ENCODE peak calls at places on chromosome 15, in eight cellular contexts. K is anterior cingulate cortex; R is stimulated activated CD8-positive, alpha-beta memory T cell treated with anti-CD3 and anti-CD28 coated beads, Interleukin-15, amount 100 ng/mL, for 24 hours; C is EH; Q is non-pigmented ciliary epithelial cell; H is breast epithelium; O is T-helper 17 cell; P is heart left ventricle. S is an unnamed sample.

GRCh38 chr15:50241684-50242450 is 23.7 kb downstream of the HDC start:
- DNase-seq in H (no peak), O (no peak), P (no peak), Q (peak), C (peak), K (no peak), R (no peak), S (no peak)

GRCh38 chr15:80595391-80595790 is 99.7 kb upstream of the ABHD17C start:
- DNase-seq in O (no peak), Q (no peak), C (peak), H (no peak), K (no peak), P (no peak), R (no peak), S (no peak)

GRCh38 chr15:59993950-59994401 is 10.1 kb upstream of the FOXB1 start:
- DNase-seq in P (no peak), Q (no peak), R (no peak), H (no peak), C (no peak), O (no peak), K (no peak), S (no peak)

GRCh38 chr15:39756806-39757522 is 25.7 kb downstream of the FSIP1 start:
- DNase-seq in R (no peak), P (no peak), Q (peak), C (peak), O (no peak), K (no peak), H (no peak), S (peak)

GRCh38 chr15:39360417-39360816 is 220.5 kb upstream of the THBS1 start:
- DNase-seq in H (no peak), P (no peak), K (no peak), Q (no peak), O (no peak), R (no peak), C (peak), S (no peak)

GRCh38 chr15:83204697-83205096 is 2.9 kb downstream of the HDGFL3 start:
- DNase-seq in P (no peak), Q (no peak), O (no peak), H (no peak), K (no peak), C (peak), R (no peak), S (no peak)

GRCh38 chr15:70390723-70391122 is 293.0 kb upstream of the TLE3 start:
- DNase-seq in Q (no peak), P (no peak), O (no peak), K (no peak), C (no peak), R (no peak), H (no peak), S (no peak)

GRCh38 chr15:70632981-70633380 is 130.4 kb downstream of the UACA start:
- DNase-seq in O (no peak), R (no peak), C (no peak), Q (no peak), P (no peak), K (no peak), H (no peak), S (no peak)

GRCh38 chr15:74725241-74725774 is at the start of gene CYP1A1:
- DNase-seq in O (no peak), R (no peak), K (no peak), H (no peak), P (peak), Q (no peak), C (peak), S (no peak)

GRCh38 chr15:74783072-74783807 is 1.4 kb downstream of the CSK start:
- DNase-seq in C (peak), P (peak), K (no peak), R (no peak), O (no peak), H (no peak), Q (no peak), S (no peak)

GRCh38 chr15:42155546-42156265 is 730 bp downstream of the PLA2G4F start:
- DNase-seq in Q (no peak), H (peak), R (no peak), O (no peak), P (no peak), C (no peak), K (no peak), S (no peak)

GRCh38 chr15:38600241-38600640 is 35.6 kb upstream of the RASGRP1 start:
- DNase-seq in Q (no peak), P (no peak), O (no peak), R (no peak), H (no peak), K (no peak), C (no peak), S (no peak)

GRCh38 chr15:84981711-84982300 is at the start of gene PDE8A:
- DNase-seq in P (peak), C (peak), O (peak), K (no peak), H (no peak), Q (no peak), R (no peak), S (no peak)

GRCh38 chr15:28994142-28994829 is 108.5 kb downstream of the APBA2 start:
- DNase-seq in R (no peak), O (no peak), H (no peak), Q (no peak), P (no peak), K (no peak), C (no peak), S (peak)

S was measured in midbrain.